ENCODE peak calls at places on chromosomes 7 and 10, in six cellular contexts. Q is CD8-positive, alpha-beta T cell; K is H7; X is sciatic nerve; M is T-helper 9 cell; U is dorsolateral prefrontal cortex. T is an unnamed sample.

GRCh38 chr10:60235001-60235400 is 154.7 kb downstream of the ANK3 start:
- DNase-seq in K (no peak), X (no peak), M (no peak), Q (no peak), U (no peak), T (no peak)

GRCh38 chr10:117165557-117166419 is 27.7 kb upstream of the VAX1 start:
- DNase-seq in K (peak; percentile 95), X (peak; percentile 62), U (peak; percentile 54), Q (no peak), M (no peak), T (no peak)

GRCh38 chr10:123583639-123584418 is 82.3 kb upstream of the GPR26 start:
- DNase-seq in K (peak; percentile 87), U (peak; percentile 80), X (peak; percentile 90), Q (no peak), M (no peak), T (peak; percentile 87)

GRCh38 chr7:114852275-114852674 is 69.6 kb upstream of the MDFIC start:
- DNase-seq in M (no peak), X (no peak), U (no peak), Q (no peak), K (no peak), T (no peak)

GRCh38 chr10:7876541-7877127 is 58.3 kb downstream of the TAF3 start:
- DNase-seq in K (no peak), Q (no peak), U (no peak), X (no peak), M (no peak), T (no peak)

GRCh38 chr10:94683214-94684054 is at the start of gene CYP2C18:
- DNase-seq in K (no peak), X (no peak), M (no peak), Q (no peak), U (no peak), T (no peak)

GRCh38 chr10:15487376-15487775 is 116.3 kb upstream of the FAM171A1 start:
- DNase-seq in K (no peak), Q (no peak), U (no peak), X (no peak), M (no peak), T (no peak)

GRCh38 chr10:91313761-91314520 is 93.5 kb downstream of the PCGF5 start:
- DNase-seq in Q (no peak), U (no peak), X (no peak), M (no peak), K (no peak), T (no peak)

GRCh38 chr10:119896937-119897336 is 4.4 kb downstream of the SEC23IP start:
- DNase-seq in Q (no peak), M (no peak), U (no peak), K (no peak), X (no peak), T (no peak)

GRCh38 chr10:70647086-70647485 is 25.2 kb upstream of the ADAMTS14 start:
- DNase-seq in U (no peak), M (no peak), X (no peak), K (no peak), Q (no peak), T (no peak)

GRCh38 chr7:4115941-4116610 is 566.0 kb upstream of the FOXK1 start:
- DNase-seq in X (peak; percentile 31), M (no peak), Q (no peak), U (no peak), K (no peak), T (no peak)

GRCh38 chr7:128739048-128739962 is at the start of gene CALU:
- DNase-seq in M (peak; percentile 92), K (peak; percentile 99), X (peak; percentile 98), Q (peak; percentile 84), U (peak; percentile 95), T (peak; percentile 98)

GRCh38 chr7:152078025-152078424 is 52.6 kb downstream of the GALNT11 start:
- DNase-seq in U (no peak), Q (no peak), K (no peak), X (no peak), M (no peak), T (no peak)

GRCh38 chr10:34316154-34316553 is 498.9 kb downstream of the PARD3 start:
- DNase-seq in K (no peak), Q (no peak), U (no peak), M (no peak), X (no peak), T (no peak)

GRCh38 chr10:95414844-95415545 is 124.2 kb upstream of the PDLIM1 start:
- DNase-seq in U (no peak), X (no peak), M (no peak), K (no peak), Q (no peak), T (no peak)

GRCh38 chr10:70381491-70382421 is 669 bp downstream of the LRRC20 start:
- DNase-seq in X (peak; percentile 71), U (peak; percentile 51), K (peak; percentile 89), Q (no peak), M (no peak), T (peak; percentile 46)

GRCh38 chr7:5692112-5692844 is 89.2 kb downstream of the RNF216 start:
- DNase-seq in U (no peak), Q (no peak), K (no peak), X (peak; percentile 84), M (no peak), T (peak; percentile 71)

GRCh38 chr7:47776335-47776734 is 171.9 kb downstream of the PKD1L1 start:
- DNase-seq in U (no peak), Q (no peak), X (no peak), K (no peak), M (no peak), T (no peak)

GRCh38 chr7:34066968-34067367 is 161.6 kb downstream of the BMPER start:
- DNase-seq in K (no peak), U (no peak), X (no peak), M (no peak), Q (no peak), T (no peak)

GRCh38 chr10:1627945-1628344 is 109.4 kb downstream of the ADARB2 start:
- DNase-seq in K (no peak), X (no peak), M (no peak), Q (no peak), U (no peak), T (no peak)

GRCh38 chr10:50334273-50334672 is 83.0 kb upstream of the ASAH2 start:
- DNase-seq in K (no peak), Q (no peak), X (no peak), M (no peak), U (no peak), T (no peak)

GRCh38 chr7:35905555-35905954 is 104.7 kb downstream of the SEPTIN7 start:
- DNase-seq in U (no peak), M (no peak), Q (no peak), K (no peak), X (no peak), T (no peak)

GRCh38 chr7:139639563-139639962 is 116.1 kb downstream of the CLEC2L start:
- DNase-seq in K (no peak), U (no peak), M (no peak), X (no peak), Q (no peak), T (no peak)

GRCh38 chr7:103870664-103871063 is 118.8 kb downstream of the RELN start:
- DNase-seq in U (no peak), X (no peak), M (no peak), Q (no peak), K (no peak), T (no peak)

GRCh38 chr7:38328814-38329213 is 55.4 kb upstream of the TARP start:
- DNase-seq in U (no peak), X (no peak), K (no peak), Q (no peak), M (no peak), T (no peak)

GRCh38 chr7:112982441-112983063 is 104.1 kb downstream of the GPR85 start:
- DNase-seq in X (no peak), M (no peak), U (no peak), Q (no peak), K (no peak), T (no peak)

GRCh38 chr7:143514995-143515735 is 37.5 kb downstream of the TAS2R41 start:
- DNase-seq in U (peak; percentile 58), M (no peak), K (no peak), X (peak; percentile 66), Q (no peak), T (no peak)

T was measured in ureter.